ENCODE peak calls at places on chromosomes 12 and 14, in four cellular contexts. X is NAMALWA; S is CD8-positive, alpha-beta memory T cell; P is aorta. C is an unnamed sample.
A peak's percentile ranks its signal among the peaks of the same experiment; 100 is the strongest.

GRCh38 chr12:130948136-130948535 is 5.6 kb upstream of the ADGRD1 start:
- DNase-seq in X (no peak), S (no peak), P (no peak), C (no peak)

GRCh38 chr12:109383240-109383639 is 35.5 kb downstream of the MYO1H start:
- DNase-seq in X (no peak), S (no peak), P (no peak), C (no peak)

GRCh38 chr12:52312086-52312485 is 9.1 kb downstream of the KRT83 start:
- DNase-seq in X (no peak), S (no peak), P (no peak), C (no peak)

GRCh38 chr14:74065746-74066575 is 18.3 kb downstream of the ALDH6A1 start:
- DNase-seq in X (no peak), S (no peak), P (no peak), C (no peak)

GRCh38 chr14:89625988-89626806 is 209.2 kb upstream of the FOXN3 start:
- DNase-seq in X (no peak), S (no peak), P (no peak), C (no peak)

GRCh38 chr12:12902036-12902435 is 10.7 kb downstream of the GPRC5A start:
- DNase-seq in X (no peak), S (no peak), P (peak; percentile 32), C (no peak)

GRCh38 chr12:111063296-111064026 is 143.1 kb upstream of the MYL2 start:
- DNase-seq in X (no peak), S (no peak), P (no peak), C (no peak)

GRCh38 chr12:129790331-129790730 is 113.5 kb downstream of the TMEM132D start:
- DNase-seq in X (no peak), S (no peak), P (no peak), C (no peak)

GRCh38 chr14:36027354-36027753 is 149.2 kb downstream of the PTCSC3 start:
- DNase-seq in X (no peak), S (no peak), P (no peak), C (no peak)

GRCh38 chr14:23544511-23545447 is 6.8 kb downstream of the ZFHX2 start:
- DNase-seq in X (no peak), S (no peak), P (peak; percentile 70), C (peak; percentile 54)

GRCh38 chr14:74945261-74945851 is 10.0 kb downstream of the PGF start:
- DNase-seq in X (peak; percentile 20), S (no peak), P (peak; percentile 79), C (no peak)

GRCh38 chr14:97626088-97626487 is 828.9 kb downstream of the VRK1 start:
- DNase-seq in X (no peak), S (no peak), P (no peak), C (no peak)

GRCh38 chr12:124562018-124562795 is 5.2 kb downstream of the NCOR2 start:
- DNase-seq in X (no peak), S (no peak), P (peak; percentile 66), C (no peak)

GRCh38 chr14:23829736-23830474 is 123.7 kb upstream of the DHRS4 start:
- DNase-seq in X (no peak), S (no peak), P (no peak), C (no peak)

GRCh38 chr12:120132863-120133385 is 16.4 kb upstream of the RAB35 start:
- DNase-seq in X (peak; percentile 94), S (no peak), P (no peak), C (no peak)

GRCh38 chr14:77436042-77436441 is 12.7 kb upstream of the NOXRED1 start:
- DNase-seq in X (no peak), S (no peak), P (no peak), C (no peak)

GRCh38 chr12:132761032-132761910 is at the start of gene ANKLE2:
- DNase-seq in X (peak; percentile 84), S (peak; percentile 51), P (peak; percentile 86), C (no peak)

GRCh38 chr12:128266559-128267245 is at the start of gene TMEM132C:
- DNase-seq in X (no peak), S (no peak), P (no peak), C (no peak)

GRCh38 chr12:24227550-24227949 is 278.1 kb upstream of the SOX5 start:
- DNase-seq in X (no peak), S (no peak), P (no peak), C (no peak)

GRCh38 chr14:63542231-63542999 is 762 bp downstream of the PPP2R5E start:
- DNase-seq in X (peak; percentile 5), S (no peak), P (no peak), C (peak; percentile 28)

GRCh38 chr12:42584539-42585174 is 4.9 kb downstream of the PRICKLE1 start:
- DNase-seq in X (no peak), S (no peak), P (no peak), C (no peak)

GRCh38 chr12:116687888-116688287 is 50.0 kb downstream of the SPRING1 start:
- DNase-seq in X (peak; percentile 78), S (no peak), P (peak; percentile 83), C (no peak)

GRCh38 chr12:91926810-91927209 is 218.8 kb downstream of the BTG1 start:
- DNase-seq in X (no peak), S (no peak), P (no peak), C (no peak)

GRCh38 chr12:3189282-3189681 is 112.1 kb downstream of the TSPAN9 start:
- DNase-seq in X (no peak), S (no peak), P (no peak), C (no peak)

GRCh38 chr14:90599748-90600507 is 203.1 kb downstream of the CALM1 start:
- DNase-seq in X (no peak), S (no peak), P (no peak), C (peak; percentile 31)

GRCh38 chr12:122001379-122002209 is 20.1 kb upstream of the BCL7A start:
- DNase-seq in X (no peak), S (no peak), P (peak; percentile 31), C (no peak)

GRCh38 chr12:46450279-46450748 is 77.7 kb upstream of the SLC38A2 start:
- DNase-seq in X (no peak), S (no peak), P (peak; percentile 88), C (no peak)

GRCh38 chr12:59382678-59383425 is 213.0 kb upstream of the SLC16A7 start:
- DNase-seq in X (no peak), S (no peak), P (no peak), C (no peak)

GRCh38 chr12:110582286-110583136 is 607 bp downstream of the PPTC7 start:
- DNase-seq in X (peak; percentile 65), S (peak; percentile 78), P (peak; percentile 87), C (peak; percentile 76)

GRCh38 chr14:102911541-102911951 is 10.9 kb upstream of the AMN start:
- DNase-seq in X (no peak), S (no peak), P (peak; percentile 67), C (no peak)

GRCh38 chr14:23153891-23154796 is 29.3 kb downstream of the SLC7A8 start:
- DNase-seq in X (no peak), S (no peak), P (peak; percentile 96), C (peak; percentile 36)

GRCh38 chr14:99288948-99289347 is 17.0 kb upstream of the BCL11B start:
- DNase-seq in X (no peak), S (no peak), P (no peak), C (no peak)